ENCODE peak calls at places on chromosome 15, in eight cellular contexts. A is stimulated activated CD8-positive, alpha-beta memory T cell treated with anti-CD3 and anti-CD28 coated beads, Interleukin-15, amount 100 ng/mL, for 4 hours; N is nephron progenitor cell; H is NCI-H510A treated with DMSO at 0.1 percent for 48 hours; K is activated CD8-positive, alpha-beta memory T cell treated with anti-CD3 and anti-CD28 coated beads, Interleukin-2, amount 50 U/mL, for 48 hours; P is non-pigmented ciliary epithelial cell; W is activated CD4-positive, CD25-positive, alpha-beta regulatory T cell treated with anti-CD3 and anti-CD28 coated beads, Interleukin-2, amount 50 U/mL, for 72 hours; Q is HTR-8/SVneo. M is an unnamed sample.

GRCh38 chr15:41844814-41845213 is 6.2 kb downstream of the PLA2G4B start:
- DNase-seq in Q (no peak), P (no peak), K (no peak), N (no peak), A (no peak), W (no peak), H (no peak), M (no peak)

GRCh38 chr15:23518104-23518503 is 47.4 kb upstream of the MKRN3 start:
- DNase-seq in Q (no peak), W (no peak), H (no peak), P (no peak), N (no peak), K (no peak), A (no peak), M (no peak)

GRCh38 chr15:65833501-65834220 is 35.6 kb upstream of the RAB11A start:
- DNase-seq in N (no peak), K (no peak), W (no peak), Q (no peak), A (no peak), P (no peak), H (peak), M (no peak)

GRCh38 chr15:74252291-74253080 is 16.4 kb downstream of the CCDC33 start:
- DNase-seq in N (no peak), P (no peak), W (no peak), K (no peak), Q (no peak), A (no peak), H (no peak), M (no peak)

GRCh38 chr15:42194502-42194901 is 13.6 kb downstream of the VPS39 start:
- DNase-seq in N (no peak), H (no peak), Q (peak), A (no peak), W (no peak), K (no peak), P (no peak), M (no peak)

GRCh38 chr15:68411276-68411675 is 20.7 kb downstream of the ITGA11 start:
- DNase-seq in N (no peak), P (no peak), H (no peak), W (no peak), K (peak), Q (no peak), A (no peak), M (no peak)

GRCh38 chr15:67108122-67108871 is 42.9 kb downstream of the SMAD3 start:
- DNase-seq in N (no peak), P (no peak), W (no peak), K (no peak), H (no peak), A (no peak), Q (no peak), M (no peak)

GRCh38 chr15:49637857-49638256 is 17.0 kb downstream of the DTWD1 start:
- DNase-seq in Q (no peak), N (no peak), P (no peak), W (no peak), K (no peak), A (no peak), H (no peak), M (no peak)

GRCh38 chr15:22978691-22979068 is 1.5 kb downstream of the CYFIP1 start:
- DNase-seq in K (no peak), A (no peak), Q (no peak), P (no peak), H (peak), W (no peak), N (no peak), M (no peak)

GRCh38 chr15:78241017-78241416 is 6.7 kb upstream of the ACSBG1 start:
- DNase-seq in K (peak), A (peak), Q (peak), P (peak), W (peak), N (peak), H (peak), M (peak)

GRCh38 chr15:73237910-73238309 is 130.8 kb downstream of the HCN4 start:
- DNase-seq in K (no peak), Q (no peak), N (no peak), W (no peak), P (no peak), H (no peak), A (no peak), M (no peak)

GRCh38 chr15:73628976-73629854 is 4.0 kb downstream of the NPTN start:
- DNase-seq in H (peak), W (no peak), Q (no peak), N (no peak), A (no peak), P (no peak), K (no peak), M (no peak)

GRCh38 chr15:64836023-64836536 is 5.6 kb upstream of the PLEKHO2 start:
- DNase-seq in Q (no peak), P (no peak), A (no peak), N (no peak), K (no peak), W (no peak), H (no peak), M (no peak)

GRCh38 chr15:95290376-95290973 is 1040.0 kb upstream of the NR2F2 start:
- DNase-seq in W (no peak), Q (no peak), N (peak), K (no peak), P (no peak), H (no peak), A (no peak), M (no peak)

GRCh38 chr15:38705421-38706219 is 141.0 kb upstream of the RASGRP1 start:
- DNase-seq in A (no peak), K (no peak), W (no peak), Q (no peak), P (no peak), H (no peak), N (no peak), M (no peak)

GRCh38 chr15:50487287-50487686 is 59.2 kb downstream of the USP50 start:
- DNase-seq in W (no peak), N (no peak), K (no peak), P (no peak), Q (no peak), A (no peak), H (no peak), M (no peak)

GRCh38 chr15:62545392-62546227 is 380.5 kb upstream of the C2CD4B start:
- DNase-seq in W (no peak), H (no peak), A (no peak), N (no peak), P (no peak), Q (no peak), K (no peak), M (no peak)

GRCh38 chr15:85702321-85703230 is 92.1 kb downstream of the KLHL25 start:
- DNase-seq in P (no peak), N (no peak), W (no peak), Q (no peak), A (no peak), K (peak), H (no peak), M (no peak)

GRCh38 chr15:88894819-88895767 is at the start of gene HAPLN3:
- DNase-seq in N (peak), P (no peak), H (no peak), W (peak), K (peak), A (peak), Q (peak), M (peak)

GRCh38 chr15:88401972-88402656 is 65.1 kb downstream of the MRPL46 start:
- DNase-seq in A (no peak), W (no peak), H (no peak), K (no peak), P (no peak), N (no peak), Q (no peak), M (no peak)

GRCh38 chr15:101294731-101295606 is at the start of gene SNRPA1:
- DNase-seq in K (peak), Q (peak), A (peak), W (peak), P (peak), N (peak), H (peak), M (peak)

GRCh38 chr15:58038426-58039106 is 26.9 kb downstream of the ALDH1A2 start:
- DNase-seq in P (no peak), K (no peak), N (no peak), W (no peak), H (peak), A (no peak), Q (no peak), M (no peak)

GRCh38 chr15:75349851-75350588 is 3.2 kb downstream of the NEIL1 start:
- DNase-seq in N (no peak), W (peak), K (peak), Q (no peak), A (peak), P (no peak), H (no peak), M (peak)

GRCh38 chr15:25329685-25330084 is 109.1 kb downstream of the UBE3A start:
- DNase-seq in A (no peak), H (no peak), P (no peak), Q (no peak), K (no peak), W (no peak), N (no peak), M (no peak)

GRCh38 chr15:80585544-80586018 is 109.5 kb upstream of the ABHD17C start:
- DNase-seq in Q (no peak), W (no peak), H (no peak), P (no peak), A (no peak), N (no peak), K (no peak), M (no peak)

GRCh38 chr15:79028411-79028964 is 62.1 kb downstream of the RASGRF1 start:
- DNase-seq in P (no peak), K (peak), W (peak), H (peak), N (peak), Q (peak), A (no peak), M (peak)

GRCh38 chr15:63057454-63058335 is 15.1 kb downstream of the TPM1 start:
- DNase-seq in N (no peak), K (no peak), A (no peak), H (no peak), Q (no peak), W (no peak), P (no peak), M (no peak)

GRCh38 chr15:97547381-97547780 is 413.1 kb upstream of the ARRDC4 start:
- DNase-seq in K (no peak), N (no peak), W (no peak), H (no peak), P (no peak), A (no peak), Q (no peak), M (no peak)

GRCh38 chr15:34109775-34110663 is 8.1 kb downstream of the PGBD4 start:
- DNase-seq in K (no peak), Q (peak), P (no peak), W (no peak), H (no peak), N (no peak), A (no peak), M (no peak)

GRCh38 chr15:43792761-43793493 is 807 bp downstream of the SERF2 start:
- DNase-seq in W (peak), P (no peak), Q (no peak), H (no peak), K (peak), N (no peak), A (no peak), M (no peak)

GRCh38 chr15:58189148-58189811 is 51.1 kb downstream of the AQP9 start:
- DNase-seq in N (no peak), H (no peak), K (no peak), W (no peak), A (no peak), Q (no peak), P (no peak), M (no peak)

GRCh38 chr15:74642724-74643367 is 27.2 kb downstream of the CLK3 start:
- DNase-seq in Q (no peak), K (no peak), P (peak), W (no peak), N (no peak), H (peak), A (no peak), M (no peak)

GRCh38 chr15:61613729-61614128 is 384.6 kb upstream of the RORA start:
- DNase-seq in P (no peak), A (no peak), H (no peak), N (no peak), K (no peak), W (no peak), Q (no peak), M (no peak)

GRCh38 chr15:71294636-71295241 is 179.5 kb downstream of the THSD4 start:
- DNase-seq in A (no peak), H (no peak), K (no peak), W (no peak), P (peak), N (no peak), Q (peak), M (no peak)

GRCh38 chr15:31740203-31740602 is 290.1 kb upstream of the CHRNA7 start:
- DNase-seq in H (no peak), N (peak), P (no peak), W (no peak), A (no peak), Q (no peak), K (no peak), M (no peak)

GRCh38 chr15:92807971-92808571 is 92.1 kb upstream of the CHD2 start:
- DNase-seq in Q (no peak), W (no peak), K (peak), P (no peak), A (no peak), H (peak), N (no peak), M (no peak)

GRCh38 chr15:38587214-38587613 is 22.6 kb upstream of the RASGRP1 start:
- DNase-seq in K (no peak), Q (no peak), P (no peak), H (no peak), A (no peak), N (no peak), W (no peak), M (no peak)

GRCh38 chr15:91469627-91470567 is 369.8 kb downstream of the SV2B start:
- DNase-seq in K (peak), A (peak), W (peak), N (no peak), P (no peak), Q (no peak), H (no peak), M (no peak)

GRCh38 chr15:101368086-101368780 is 73.2 kb upstream of the SNRPA1 start:
- DNase-seq in K (no peak), P (no peak), Q (no peak), H (no peak), A (no peak), W (no peak), N (no peak), M (no peak)

GRCh38 chr15:85155360-85155759 is 173.7 kb downstream of the PDE8A start:
- DNase-seq in A (no peak), W (no peak), P (no peak), Q (no peak), N (no peak), H (no peak), K (no peak), M (no peak)